ENCODE peak calls at places on chromosome 12, in eight cellular contexts. I, B, R, F, V, K, X and J are unnamed samples.

GRCh38 chr12:46959484-46959883 is 119.9 kb upstream of the PCED1B start:
- DNase-seq in I (no peak), B (no peak), R (no peak), F (no peak), V (peak; percentile 73), K (no peak), X (peak; percentile 32), J (no peak)

GRCh38 chr12:116135209-116135930 is 142.1 kb downstream of the MED13L start:
- DNase-seq in I (no peak), B (no peak), R (no peak), F (no peak), V (no peak), K (no peak), X (no peak), J (no peak)

GRCh38 chr12:124916370-124917134 is 2.1 kb upstream of the UBC start:
- DNase-seq in I (peak; percentile 84), B (peak; percentile 78), R (peak; percentile 71), F (peak; percentile 88), V (no peak), K (no peak), X (no peak), J (peak; percentile 84)

GRCh38 chr12:60230103-60230502 is 634.3 kb downstream of the SLC16A7 start:
- DNase-seq in I (no peak), B (no peak), R (no peak), F (no peak), V (no peak), K (no peak), X (no peak), J (no peak)

GRCh38 chr12:34218193-34219045 is 196.1 kb downstream of the ALG10 start:
- DNase-seq in I (no peak), B (peak; percentile 61), R (peak; percentile 82), F (peak; percentile 77), V (peak; percentile 81), K (peak; percentile 37), X (no peak), J (no peak)

GRCh38 chr12:75936525-75937450 is 94.8 kb downstream of the PHLDA1 start:
- DNase-seq in I (no peak), B (no peak), R (no peak), F (no peak), V (no peak), K (no peak), X (no peak), J (no peak)

GRCh38 chr12:103626498-103626897 is 39.4 kb downstream of the STAB2 start:
- DNase-seq in I (no peak), B (peak; percentile 37), R (no peak), F (peak; percentile 75), V (no peak), K (peak; percentile 43), X (no peak), J (no peak)

GRCh38 chr12:103812789-103813188 is 28.2 kb downstream of the NT5DC3 start:
- DNase-seq in I (no peak), B (no peak), R (no peak), F (no peak), V (no peak), K (no peak), X (no peak), J (no peak)

GRCh38 chr12:70661762-70662161 is 24.5 kb upstream of the PTPRB start:
- DNase-seq in I (no peak), B (no peak), R (no peak), F (no peak), V (no peak), K (no peak), X (no peak), J (no peak)

GRCh38 chr12:93805736-93806141 is 128.6 kb downstream of the CRADD start:
- DNase-seq in I (no peak), B (no peak), R (no peak), F (no peak), V (no peak), K (no peak), X (no peak), J (no peak)

GRCh38 chr12:50955697-50956096 is 3.4 kb downstream of the HIGD1C start:
- DNase-seq in I (no peak), B (no peak), R (no peak), F (no peak), V (no peak), K (no peak), X (no peak), J (no peak)

GRCh38 chr12:42873401-42873800 is 283.9 kb upstream of the PRICKLE1 start:
- DNase-seq in I (no peak), B (no peak), R (no peak), F (no peak), V (no peak), K (no peak), X (no peak), J (no peak)

GRCh38 chr12:70609739-70610491 is 27.3 kb downstream of the PTPRB start:
- DNase-seq in I (peak; percentile 66), B (peak; percentile 19), R (peak; percentile 81), F (peak; percentile 8), V (no peak), K (peak; percentile 64), X (no peak), J (no peak)

GRCh38 chr12:108302471-108303311 is 36.4 kb downstream of the CMKLR1 start:
- DNase-seq in I (peak; percentile 92), B (peak; percentile 83), R (peak; percentile 77), F (peak; percentile 70), V (no peak), K (peak; percentile 81), X (no peak), J (peak; percentile 93)

GRCh38 chr12:123916729-123917128 is 55.9 kb downstream of the CCDC92 start:
- DNase-seq in I (no peak), B (no peak), R (peak; percentile 63), F (no peak), V (no peak), K (no peak), X (no peak), J (no peak)

GRCh38 chr12:122399592-122400373 is 22.7 kb downstream of the CLIP1 start:
- DNase-seq in I (peak; percentile 78), B (peak; percentile 60), R (peak; percentile 78), F (peak; percentile 95), V (peak; percentile 80), K (peak; percentile 25), X (peak; percentile 75), J (peak; percentile 88)

GRCh38 chr12:122406701-122407154 is 15.7 kb downstream of the CLIP1 start:
- DNase-seq in I (no peak), B (no peak), R (no peak), F (no peak), V (no peak), K (no peak), X (no peak), J (no peak)

GRCh38 chr12:122403831-122404230 is 18.6 kb downstream of the CLIP1 start:
- DNase-seq in I (no peak), B (no peak), R (no peak), F (no peak), V (no peak), K (no peak), X (no peak), J (no peak)

GRCh38 chr12:122402264-122402663 is 20.2 kb downstream of the CLIP1 start:
- DNase-seq in I (no peak), B (no peak), R (no peak), F (no peak), V (no peak), K (no peak), X (no peak), J (no peak)

GRCh38 chr12:122403115-122403770 is 19.2 kb downstream of the CLIP1 start:
- DNase-seq in I (peak; percentile 13), B (no peak), R (no peak), F (no peak), V (no peak), K (no peak), X (no peak), J (no peak)
- H3K27ac ChIP-seq in I (no peak overlapping the region), B (peak overlapping the region; percentile 96), R (no peak overlapping the region), F (no peak overlapping the region), V (peak overlapping the region; percentile 99), K (no peak overlapping the region), X (no peak overlapping the region), J (no peak overlapping the region)

GRCh38 chr12:20777420-20777819 is 33.1 kb upstream of the SLCO1B3 start:
- DNase-seq in I (no peak), B (no peak), R (no peak), F (no peak), V (no peak), K (no peak), X (no peak), J (no peak)
- TF ChIP-seq CTCF in I (no peak), B (no peak), R (no peak), F (no peak), V (no peak), K (no peak), X (no peak), J (no peak)

GRCh38 chr12:132601171-132601883 is 9.1 kb downstream of the LRCOL1 start:
- DNase-seq in I (no peak), B (no peak), R (no peak), F (no peak), V (no peak), K (no peak), X (no peak), J (no peak)
- H3K4me3 ChIP-seq in I (peak overlapping the region; percentile 46), B (peak overlapping the region; percentile 27), R (no peak overlapping the region), F (no peak overlapping the region), V (no peak overlapping the region), K (no peak overlapping the region), X (no peak overlapping the region), J (peak overlapping the region; percentile 68)

DNA sequence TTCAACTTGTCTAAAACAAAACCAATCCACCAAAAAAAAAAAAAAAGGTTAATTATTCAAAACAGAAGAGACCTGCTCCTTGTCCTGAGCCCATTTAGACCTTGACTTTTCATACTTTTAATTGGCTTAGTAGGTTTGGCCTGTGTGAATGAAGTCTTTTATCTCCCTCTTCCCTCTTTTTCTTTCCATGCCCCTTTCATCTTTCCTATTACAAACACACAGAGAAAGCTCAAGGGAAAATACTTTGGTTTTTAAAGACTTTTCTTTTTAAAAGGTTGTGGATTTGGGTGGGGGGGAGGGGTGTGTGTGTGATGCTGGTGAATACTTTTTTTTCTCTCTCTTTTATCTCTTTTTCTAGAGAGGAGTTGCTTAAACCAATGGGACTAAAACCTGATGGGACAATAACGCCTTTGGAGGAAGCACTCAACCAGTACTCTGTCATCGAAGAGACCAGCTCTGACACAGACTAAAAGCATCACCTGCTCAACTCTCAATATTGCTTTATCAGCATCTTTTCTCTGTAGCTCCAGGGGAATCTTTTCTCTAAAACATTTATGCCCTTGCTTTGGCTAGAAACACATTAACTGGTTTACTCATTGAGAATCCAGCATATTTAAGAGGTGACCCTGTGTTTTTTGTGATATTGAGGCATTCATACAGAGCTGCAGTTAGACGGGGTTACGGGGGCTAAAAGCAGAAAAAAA is 70.0 kb upstream of the TMEM263 start:
- DNase-seq in I (no peak), B (no peak), R (no peak), F (no peak), V (no peak), K (no peak), X (no peak), J (no peak)
- H3K27ac ChIP-seq in I (no peak overlapping the region), B (no peak overlapping the region), R (no peak overlapping the region), F (no peak overlapping the region), V (no peak overlapping the region), K (no peak overlapping the region), X (no peak overlapping the region), J (no peak overlapping the region)

GRCh38 chr12:49296836-49297694 is 2.1 kb downstream of the PRPH start:
- DNase-seq in I (no peak), B (no peak), R (peak; percentile 74), F (peak; percentile 62), V (no peak), K (no peak), X (no peak), J (no peak)
- TF ChIP-seq CTCF in I (no peak), B (no peak), R (no peak), F (no peak), V (peak; percentile 72), K (no peak), X (no peak), J (no peak)